ENCODE peak calls at places on chromosomes 4 and X, in ten cellular contexts. F is mammary epithelial cell, I is lung, V is IMR-90, O is lower lobe of right lung, N is heart left ventricle, P is fibroblast of lung, X is astrocyte, Y is aorta, U is colonic mucosa. M is an unnamed sample.

GRCh38 chrX:17581650-17582049 is 155.6 kb upstream of the SCML1 start:
- DNase-seq in F (no peak), I (no peak), V (no peak), O (no peak), N (no peak), P (no peak), X (no peak), Y (no peak), U (no peak), M (no peak)

GRCh38 chrX:118961866-118962560 is 12.4 kb upstream of the LONRF3 start:
- DNase-seq in F (no peak), I (no peak), V (no peak), O (no peak), N (no peak), P (no peak), X (no peak), Y (no peak), U (no peak), M (no peak)

GRCh38 chr4:129994715-129995114 is 898.8 kb downstream of the C4orf33 start:
- DNase-seq in F (no peak), I (no peak), V (no peak), O (no peak), N (no peak), P (no peak), X (no peak), Y (no peak), U (no peak), M (no peak)

GRCh38 chrX:38882894-38883620 is 81.8 kb downstream of the MID1IP1 start:
- DNase-seq in F (peak; percentile 93), I (no peak), V (peak; percentile 90), O (no peak), N (no peak), P (peak; percentile 95), X (peak; percentile 94), Y (peak; percentile 52), U (no peak), M (no peak)

GRCh38 chrX:10618911-10619310 is 1.5 kb downstream of the MID1 start:
- DNase-seq in F (no peak), I (no peak), V (no peak), O (no peak), N (no peak), P (peak; percentile 30), X (no peak), Y (no peak), U (no peak), M (no peak)

GRCh38 chr4:140220053-140220452 is 66.1 kb upstream of the MAML3 start:
- DNase-seq in F (no peak), I (no peak), V (no peak), O (no peak), N (no peak), P (no peak), X (no peak), Y (no peak), U (no peak), M (no peak)

GRCh38 chr4:145716661-145717200 is 36.8 kb downstream of the C4orf51 start:
- DNase-seq in F (peak; percentile 32), I (no peak), V (no peak), O (no peak), N (no peak), P (no peak), X (no peak), Y (no peak), U (no peak), M (no peak)

GRCh38 chr4:158161561-158162354 is 11.1 kb downstream of the GASK1B start:
- DNase-seq in F (peak; percentile 81), I (no peak), V (peak; percentile 79), O (no peak), N (peak; percentile 33), P (peak; percentile 98), X (peak; percentile 97), Y (peak; percentile 73), U (no peak), M (no peak)

GRCh38 chr4:30714408-30715031 is 5.6 kb upstream of the PCDH7 start:
- DNase-seq in F (peak; percentile 38), I (no peak), V (peak; percentile 59), O (no peak), N (peak; percentile 24), P (peak; percentile 62), X (peak; percentile 42), Y (no peak), U (peak; percentile 47), M (no peak)

GRCh38 chrX:17291141-17291900 is 83.7 kb upstream of the NHS start:
- DNase-seq in F (no peak), I (no peak), V (no peak), O (no peak), N (no peak), P (peak; percentile 6), X (no peak), Y (no peak), U (no peak), M (no peak)

GRCh38 chrX:143623657-143624056 is 12.2 kb downstream of the SLITRK4 start:
- DNase-seq in F (no peak), I (no peak), V (no peak), O (no peak), N (no peak), P (no peak), X (no peak), Y (no peak), U (no peak), M (no peak)

GRCh38 chr4:182880387-182881356 is 36.5 kb downstream of the DCTD start:
- DNase-seq in F (peak; percentile 65), I (no peak), V (peak; percentile 11), O (no peak), N (peak; percentile 71), P (peak; percentile 64), X (peak; percentile 50), Y (no peak), U (no peak), M (no peak)

GRCh38 chr4:19850909-19851308 is 400.8 kb upstream of the SLIT2 start:
- DNase-seq in F (peak; percentile 27), I (no peak), V (peak; percentile 93), O (no peak), N (no peak), P (peak; percentile 95), X (peak; percentile 93), Y (no peak), U (no peak), M (no peak)

GRCh38 chr4:147085796-147086195 is 140.1 kb upstream of the TTC29 start:
- DNase-seq in F (no peak), I (no peak), V (no peak), O (no peak), N (no peak), P (no peak), X (no peak), Y (no peak), U (no peak), M (no peak)

GRCh38 chrX:148940411-148940996 is 440.1 kb downstream of the AFF2 start:
- DNase-seq in F (no peak), I (no peak), V (no peak), O (no peak), N (no peak), P (peak; percentile 37), X (peak; percentile 35), Y (no peak), U (no peak), M (no peak)

GRCh38 chrX:13383907-13384306 is 64.1 kb upstream of the ATXN3L start:
- DNase-seq in F (no peak), I (no peak), V (no peak), O (no peak), N (no peak), P (no peak), X (no peak), Y (no peak), U (no peak), M (no peak)
- H3K4me1 ChIP-seq in F (peaks cover 26% of the 10 kb centered on the region), I (no peaks in the 10 kb centered on the region), V (peaks cover 10% of the 10 kb centered on the region), O (no peaks in the 10 kb centered on the region), N (no peaks in the 10 kb centered on the region), P (peaks cover 9% of the 10 kb centered on the region), X (peaks cover 20% of the 10 kb centered on the region), Y (no peaks in the 10 kb centered on the region), U (no peaks in the 10 kb centered on the region), M (no peaks in the 10 kb centered on the region)

GRCh38 chrX:66632473-66632872 is 6.4 kb downstream of the EDA2R start:
- DNase-seq in F (peak; percentile 21), I (no peak), V (peak; percentile 28), O (no peak), N (no peak), P (peak; percentile 50), X (peak; percentile 24), Y (no peak), U (no peak), M (no peak)

GRCh38 chrX:66632986-66633385 is 5.9 kb downstream of the EDA2R start:
- DNase-seq in F (no peak), I (no peak), V (peak; percentile 35), O (no peak), N (no peak), P (peak; percentile 46), X (peak; percentile 42), Y (no peak), U (no peak), M (no peak)

GRCh38 chrX:66634272-66634671 is 4.6 kb downstream of the EDA2R start:
- DNase-seq in F (no peak), I (no peak), V (peak; percentile 6), O (no peak), N (no peak), P (peak; percentile 51), X (peak; percentile 42), Y (no peak), U (no peak), M (no peak)

GRCh38 chrX:66633541-66633940 is 5.3 kb downstream of the EDA2R start:
- DNase-seq in F (peak; percentile 60), I (no peak), V (peak; percentile 76), O (no peak), N (no peak), P (peak; percentile 87), X (peak; percentile 85), Y (no peak), U (no peak), M (no peak)

DNA sequence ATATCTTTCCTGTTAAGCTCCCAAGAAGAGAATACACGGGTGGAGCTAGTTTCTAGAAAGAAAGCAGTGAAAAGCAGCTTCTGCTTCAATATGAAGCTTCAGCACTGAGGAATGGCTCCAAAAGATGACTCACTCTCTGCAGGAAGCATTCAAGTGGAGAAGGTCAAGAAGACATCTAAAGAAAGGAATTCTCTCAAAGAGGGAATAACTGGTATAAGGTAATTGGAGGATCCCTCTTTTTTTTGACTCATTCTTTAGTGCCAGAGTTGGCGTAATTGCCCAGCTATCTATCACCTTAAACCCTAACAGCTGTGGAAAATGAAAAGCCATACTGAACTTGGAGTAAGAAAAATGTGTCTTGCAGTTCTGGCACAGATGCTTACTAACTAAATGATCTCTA is 3.5 kb downstream of the EDA2R start:
- DNase-seq in F (peak; percentile 46), I (no peak), V (peak; percentile 86), O (no peak), N (no peak), P (peak; percentile 89), X (peak; percentile 87), Y (no peak), U (no peak), M (no peak)
- H3K27ac ChIP-seq in F (peak overlapping the region; percentile 46), I (no peak overlapping the region), V (no peak overlapping the region), O (no peak overlapping the region), N (no peak overlapping the region), P (no peak overlapping the region), X (peak overlapping the region; percentile 95), Y (no peak overlapping the region), U (no peak overlapping the region), M (no peak overlapping the region)

GRCh38 chr4:80128941-80129340 is 55.9 kb upstream of the ANTXR2 start:
- DNase-seq in F (no peak), I (no peak), V (no peak), O (no peak), N (no peak), P (no peak), X (no peak), Y (no peak), U (no peak), M (no peak)
- H3K4me1 ChIP-seq in F (peaks cover 43% of the 10 kb centered on the region), I (peaks cover 4% of the 10 kb centered on the region), V (peaks cover 5% of the 10 kb centered on the region), O (no peaks in the 10 kb centered on the region), N (no peaks in the 10 kb centered on the region), P (peaks cover 5% of the 10 kb centered on the region), X (peaks cover 24% of the 10 kb centered on the region), Y (no peaks in the 10 kb centered on the region), U (no peaks in the 10 kb centered on the region), M (peaks cover 56% of the 10 kb centered on the region)

GRCh38 chrX:33210156-33210555 is 1.2 kb downstream of the DMD start:
- DNase-seq in F (no peak), I (no peak), V (no peak), O (no peak), N (no peak), P (no peak), X (no peak), Y (no peak), U (no peak), M (no peak)
- H3K27ac ChIP-seq in F (peak overlapping the region; percentile 40), I (no peak overlapping the region), V (peak overlapping the region; percentile 33), O (peak overlapping the region; percentile 41), N (peak overlapping the region; percentile 63), P (peak overlapping the region; percentile 51), X (no peak overlapping the region), Y (no peak overlapping the region), U (no peak overlapping the region), M (no peak overlapping the region)